ENCODE peak calls at places on chromosomes 13 and 19, in eight cellular contexts. K is anterior cingulate cortex; W is SJCRH30; Q is lower lobe of right lung; V is EL; Y is fibroblast of lung; S is endothelial cell; X is stimulated activated CD4-positive, alpha-beta T cell treated with anti-CD3 and anti-CD28 coated beads, TNF-alpha, amount 100 ng/mL, for 48 hours. N is an unnamed sample.

GRCh38 chr13:44812818-44813217 is 176.5 kb downstream of the NUFIP1 start:
- DNase-seq in K (no peak), W (no peak), Q (no peak), V (no peak), Y (peak; percentile 62), S (no peak), X (no peak), N (no peak)

GRCh38 chr19:19040417-19040816 is 7.0 kb downstream of the ARMC6 start:
- DNase-seq in K (no peak), W (no peak), Q (peak; percentile 68), V (peak; percentile 80), Y (peak; percentile 97), S (no peak), X (no peak), N (peak; percentile 83)

GRCh38 chr19:15869109-15869555 is 28.7 kb downstream of the CYP4F2 start:
- DNase-seq in K (peak; percentile 9), W (peak; percentile 69), Q (no peak), V (peak; percentile 26), Y (peak; percentile 4), S (no peak), X (peak; percentile 7), N (peak; percentile 11)

GRCh38 chr19:42285546-42285945 is 16.4 kb upstream of the PRR19 start:
- DNase-seq in K (no peak), W (no peak), Q (no peak), V (no peak), Y (no peak), S (no peak), X (no peak), N (no peak)

GRCh38 chr13:46684287-46685001 is 112.5 kb downstream of the ESD start:
- DNase-seq in K (no peak), W (peak; percentile 64), Q (no peak), V (peak; percentile 41), Y (peak; percentile 20), S (peak; percentile 17), X (no peak), N (peak; percentile 22)

GRCh38 chr13:21894703-21895699 is 224.1 kb downstream of the FGF9 start:
- DNase-seq in K (no peak), W (no peak), Q (no peak), V (no peak), Y (no peak), S (no peak), X (no peak), N (no peak)

GRCh38 chr13:31310781-31311180 is 111.0 kb downstream of the B3GLCT start:
- DNase-seq in K (no peak), W (no peak), Q (no peak), V (no peak), Y (no peak), S (no peak), X (no peak), N (no peak)

GRCh38 chr19:39405930-39406655 is 554 bp upstream of the ZFP36 start:
- DNase-seq in K (no peak), W (no peak), Q (no peak), V (no peak), Y (no peak), S (no peak), X (peak; percentile 73), N (no peak)

GRCh38 chr19:5128251-5128931 is 159.5 kb downstream of the KDM4B start:
- DNase-seq in K (no peak), W (peak; percentile 81), Q (no peak), V (peak; percentile 9), Y (peak; percentile 59), S (no peak), X (no peak), N (peak; percentile 87)